ENCODE peak calls at places on chromosome 7, in nine cellular contexts. R is left lung; L is activated naive CD8-positive, alpha-beta T cell treated with anti-CD3 and anti-CD28 coated beads, Interleukin-2, amount 50 U/mL, for 24 hours; M is DND-41; F is activated CD8-positive, alpha-beta T cell treated with anti-CD3 and anti-CD28 coated beads, Interleukin-2, amount 10 ng/mL, durations not matched to agents 7 days and 5 days; T is A549; P is RWPE2; Z is heart left ventricle; X is IMR-90. D is an unnamed sample.

GRCh38 chr7:72035275-72035674 is 376.9 kb downstream of the CALN1 start:
- ATAC-seq in R (no peak), L (no peak), M (no peak), F (no peak), T (no peak), P (no peak), Z (no peak), X (no peak), D (no peak)

GRCh38 chr7:2621061-2621828 is 10.5 kb upstream of the TTYH3 start:
- ATAC-seq in R (peak), L (no peak), M (no peak), F (no peak), T (no peak), P (no peak), Z (peak), X (peak), D (no peak)

GRCh38 chr7:78770422-78771410 is 682.8 kb downstream of the MAGI2 start:
- ATAC-seq in R (peak), L (no peak), M (no peak), F (no peak), T (no peak), P (no peak), Z (no peak), X (peak), D (no peak)

GRCh38 chr7:23443974-23444373 is 26.3 kb downstream of the IGF2BP3 start:
- ATAC-seq in R (no peak), L (no peak), M (no peak), F (no peak), T (no peak), P (no peak), Z (no peak), X (no peak), D (no peak)

GRCh38 chr7:134693256-134693655 is 46.6 kb downstream of the BPGM start:
- ATAC-seq in R (peak), L (peak), M (no peak), F (peak), T (no peak), P (peak), Z (no peak), X (peak), D (peak)

GRCh38 chr7:11557627-11558026 is 274.4 kb downstream of the THSD7A start:
- ATAC-seq in R (peak), L (no peak), M (no peak), F (no peak), T (no peak), P (peak), Z (no peak), X (no peak), D (no peak)

GRCh38 chr7:158053516-158053915 is 534.1 kb downstream of the PTPRN2 start:
- ATAC-seq in R (no peak), L (no peak), M (no peak), F (no peak), T (no peak), P (no peak), Z (no peak), X (no peak), D (no peak)

GRCh38 chr7:107809179-107809578 is 6.2 kb upstream of the SLC26A3 start:
- ATAC-seq in R (no peak), L (no peak), M (no peak), F (no peak), T (no peak), P (no peak), Z (no peak), X (no peak), D (no peak)

GRCh38 chr7:105934577-105935185 is 28.4 kb upstream of the CDHR3 start:
- ATAC-seq in R (peak), L (peak), M (peak), F (no peak), T (peak), P (peak), Z (peak), X (peak), D (no peak)

GRCh38 chr7:129906700-129907099 is 46.1 kb downstream of the UBE2H start:
- ATAC-seq in R (peak), L (peak), M (no peak), F (no peak), T (peak), P (no peak), Z (peak), X (no peak), D (peak)

GRCh38 chr7:2237109-2237602 is 4.4 kb upstream of the MAD1L1 start:
- ATAC-seq in R (peak), L (no peak), M (no peak), F (no peak), T (no peak), P (no peak), Z (no peak), X (no peak), D (no peak)

GRCh38 chr7:13115157-13115772 is 427.8 kb downstream of the ARL4A start:
- ATAC-seq in R (no peak), L (no peak), M (no peak), F (no peak), T (no peak), P (peak), Z (no peak), X (peak), D (no peak)